ENCODE peak calls at places on chromosomes 2 and 18, in nine cellular contexts. M is mesothelial cell of epicardium, X is cardiac muscle cell, O is ovary, G is PC-9, Q is GM12865, L is transverse colon, N is tibial artery, H is GM10248. C is an unnamed sample.

GRCh38 chr2:202009019-202009481 is 24.6 kb upstream of the FZD7 start:
- DNase-seq in H (no peak), Q (no peak), G (no peak), X (no peak), L (no peak), O (no peak), M (no peak), N (no peak), C (no peak)

GRCh38 chr2:69483696-69484095 is 46.5 kb upstream of the NFU1 start:
- DNase-seq in X (no peak), M (no peak), L (no peak), G (no peak), Q (no peak), N (no peak), H (no peak), O (no peak), C (no peak)

GRCh38 chr2:241003369-241003768 is 5.0 kb downstream of the SNED1 start:
- DNase-seq in X (no peak), M (no peak), N (no peak), H (no peak), O (no peak), Q (no peak), G (no peak), L (no peak), C (no peak)

GRCh38 chr18:61833387-61833786 is 59.4 kb downstream of the RNF152 start:
- DNase-seq in L (no peak), Q (peak; percentile 29), M (no peak), G (no peak), O (no peak), H (no peak), X (no peak), N (no peak), C (no peak)

GRCh38 chr2:26610504-26611335 is 30.4 kb downstream of the CIB4 start:
- DNase-seq in M (no peak), H (no peak), L (no peak), Q (no peak), O (no peak), G (no peak), X (no peak), N (no peak), C (no peak)

GRCh38 chr2:168237741-168238140 is 9.7 kb downstream of the STK39 start:
- DNase-seq in L (no peak), N (no peak), Q (no peak), G (no peak), H (no peak), M (no peak), O (no peak), X (no peak), C (no peak)

GRCh38 chr2:72148391-72148974 is 821 bp upstream of the CYP26B1 start:
- DNase-seq in G (no peak), Q (no peak), N (no peak), M (no peak), H (peak; percentile 15), X (peak; percentile 38), O (peak; percentile 8), L (no peak), C (no peak)

GRCh38 chr2:58608146-58608545 is 367.0 kb upstream of the FANCL start:
- DNase-seq in X (no peak), L (no peak), M (no peak), N (no peak), Q (no peak), G (no peak), H (no peak), O (no peak), C (no peak)

GRCh38 chr2:158723921-158724802 is 71.0 kb upstream of the DAPL1 start:
- DNase-seq in G (peak; percentile 95), N (no peak), H (no peak), L (no peak), O (no peak), M (no peak), Q (no peak), X (no peak), C (no peak)

GRCh38 chr2:88442061-88442460 is 10.4 kb downstream of the FOXI3 start:
- DNase-seq in L (no peak), M (no peak), Q (peak; percentile 2), G (no peak), H (no peak), O (no peak), N (peak; percentile 3), X (no peak), C (no peak)

GRCh38 chr2:202064206-202064880 is 8.7 kb upstream of the KIAA2012 start:
- DNase-seq in L (no peak), N (no peak), H (no peak), X (peak; percentile 44), M (no peak), Q (no peak), O (no peak), G (peak; percentile 36), C (peak; percentile 36)

GRCh38 chr2:51722311-51722710 is 690.4 kb upstream of the NRXN1 start:
- DNase-seq in L (no peak), M (no peak), G (peak; percentile 38), Q (no peak), H (no peak), N (no peak), O (no peak), X (no peak), C (no peak)

GRCh38 chr18:33231474-33232317 is 208.8 kb downstream of the CCDC178 start:
- DNase-seq in O (peak; percentile 64), L (peak; percentile 71), M (peak; percentile 47), X (peak; percentile 89), G (peak; percentile 37), N (peak; percentile 59), Q (peak; percentile 81), H (peak; percentile 47), C (peak; percentile 94)

GRCh38 chr18:77733292-77733903 is 483.8 kb downstream of the GALR1 start:
- DNase-seq in N (no peak), Q (no peak), X (no peak), G (no peak), O (no peak), M (no peak), H (no peak), L (no peak), C (no peak)
- TF ChIP-seq CTCF in N (no peak), Q (no peak), X (no peak), G (no peak), O (no peak), M (no peak), H (no peak), L (no peak), C (peak; percentile 16)

GRCh38 chr2:198316852-198317395 is 512.5 kb downstream of the PLCL1 start:
- DNase-seq in H (no peak), Q (no peak), M (no peak), X (no peak), O (no peak), G (no peak), L (peak; percentile 42), N (no peak), C (no peak)
- TF ChIP-seq CTCF in H (no peak), Q (no peak), M (no peak), X (no peak), O (no peak), G (no peak), L (no peak), N (no peak), C (no peak)

GRCh38 chr2:166128156-166128505 is 311 bp upstream of the SCN1A start:
- DNase-seq in G (no peak), O (no peak), Q (no peak), X (no peak), M (no peak), H (no peak), L (no peak), N (no peak), C (no peak)

GRCh38 chr2:166126014-166126639 is 1.7 kb downstream of the SCN1A start:
- DNase-seq in H (no peak), O (no peak), X (no peak), G (no peak), Q (no peak), L (no peak), N (no peak), M (no peak), C (no peak)

GRCh38 chr2:166125557-166125956 is 2.3 kb downstream of the SCN1A start:
- DNase-seq in N (no peak), H (no peak), Q (no peak), X (no peak), M (no peak), O (no peak), L (no peak), G (no peak), C (no peak)

DNA sequence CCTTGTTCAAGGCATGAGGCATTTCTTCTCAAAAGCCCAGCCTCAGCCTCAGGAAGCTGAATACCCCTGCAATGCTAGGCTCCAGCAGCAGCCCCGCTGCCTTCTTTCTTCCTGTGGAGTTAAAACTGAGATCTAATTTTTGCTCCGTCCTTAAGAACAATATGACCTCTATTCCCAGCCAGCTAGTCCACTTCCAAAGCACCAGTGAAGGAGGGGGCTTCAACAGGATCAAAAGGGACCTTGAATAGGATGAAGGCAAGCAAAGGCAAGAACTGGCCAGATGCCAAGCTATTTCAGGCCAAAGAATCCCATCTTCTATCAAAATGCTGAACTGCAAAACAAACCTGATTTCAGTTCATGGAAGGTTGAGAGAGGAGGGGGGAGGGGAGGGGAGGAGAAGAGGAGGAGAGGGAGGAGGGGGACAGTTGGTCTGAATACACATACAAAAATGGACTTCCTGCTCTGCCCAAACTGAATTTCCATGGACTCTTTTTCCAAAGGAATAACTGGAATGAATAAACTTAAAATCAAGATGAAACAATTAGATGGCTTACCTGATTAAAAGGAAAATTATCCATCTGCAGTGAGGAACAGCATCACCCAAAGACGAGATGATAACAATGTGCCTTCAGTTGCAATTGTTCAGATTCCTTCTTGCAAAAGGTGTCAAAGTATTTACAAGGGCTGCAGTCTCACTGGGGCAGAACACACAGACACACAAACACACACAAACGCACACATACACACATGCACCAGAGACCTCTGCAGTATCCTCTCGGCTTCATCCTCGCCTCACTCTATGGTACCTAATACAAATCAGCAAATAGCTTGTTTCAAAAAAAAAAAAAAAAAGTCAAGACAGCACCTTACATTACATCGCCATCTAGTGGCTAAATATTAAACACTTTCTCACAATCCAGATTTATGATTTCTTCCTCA is at the start of gene SCN1A:
- DNase-seq in O (no peak), L (no peak), H (peak; percentile 17), N (no peak), Q (peak; percentile 38), M (no peak), X (peak; percentile 50), G (no peak), C (peak; percentile 28)
- TF ChIP-seq CTCF in O (no peak), L (peak; percentile 62), H (peak; percentile 54), N (peak; percentile 47), Q (peak; percentile 46), M (peak; percentile 86), X (peak; percentile 47), G (peak; percentile 67), C (peak; percentile 80)

DNA sequence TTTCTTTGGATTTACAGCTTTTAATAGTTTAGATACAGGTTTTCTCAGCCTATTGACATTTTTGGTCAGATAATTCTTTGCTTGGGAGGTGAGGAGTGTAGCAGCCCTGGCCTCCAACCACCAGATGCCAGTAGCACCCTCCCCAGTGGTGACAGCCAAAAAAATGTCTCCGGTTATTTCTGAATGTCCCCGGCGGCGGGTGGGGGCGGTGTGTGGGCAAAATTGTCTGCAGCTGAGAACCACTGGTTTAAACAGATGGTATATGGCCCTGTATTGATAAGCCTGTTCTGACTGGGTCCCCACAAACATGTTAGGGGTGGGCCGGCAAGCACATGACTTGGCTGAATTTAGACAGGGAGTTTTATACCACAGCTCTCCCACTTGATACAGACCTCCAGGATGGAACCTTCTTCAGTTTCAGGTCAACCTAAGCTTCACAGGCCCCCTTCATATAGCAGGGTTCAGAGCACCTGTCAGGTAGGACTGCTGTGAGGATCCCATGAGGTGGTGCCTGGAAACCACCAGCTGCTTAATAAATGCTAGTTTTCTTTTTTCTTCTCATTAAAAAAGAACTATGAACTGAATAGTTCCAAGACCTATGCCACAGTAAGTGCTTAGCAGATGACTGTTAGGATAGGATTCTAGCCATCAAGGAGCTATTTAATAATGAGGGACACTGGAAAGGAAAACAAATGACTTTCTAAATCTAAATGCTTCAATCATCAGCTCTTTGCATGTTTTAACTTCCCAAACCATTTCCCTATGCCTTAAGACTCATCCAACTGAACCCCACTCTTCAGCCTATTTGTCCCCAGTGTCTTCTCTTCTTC is 18.1 kb downstream of the LPIN2 start:
- DNase-seq in O (no peak), G (no peak), N (peak; percentile 76), M (no peak), Q (peak; percentile 53), X (no peak), H (peak; percentile 60), L (peak; percentile 31), C (no peak)
- TF ChIP-seq CTCF in O (no peak), G (peak; percentile 43), N (peak; percentile 28), M (no peak), Q (peak; percentile 44), X (peak; percentile 12), H (peak; percentile 68), L (peak; percentile 26), C (no peak)